ENCODE peak calls at places on chromosomes 4 and X, in seven cellular contexts. One of them, this sample, is unnamed.

GRCh38 chrX:100687546-100687945 is 43.5 kb downstream of the SRPX2 start:
- DNase-seq in pancreas: no peak
- DNase-seq in glutamatergic neuron: no peak
- DNase-seq in endodermal cell: no peak
- DNase-seq in fibroblast of pulmonary artery: no peak
- DNase-seq in MCF 10A: no peak
- DNase-seq in kidney: no peak
- DNase-seq in this sample: no peak

GRCh38 chr4:1405636-1406415 is 416 bp downstream of the NKX1-1 start:
- DNase-seq in pancreas: no peak
- DNase-seq in glutamatergic neuron: peak
- DNase-seq in endodermal cell: peak
- DNase-seq in fibroblast of pulmonary artery: no peak
- DNase-seq in MCF 10A: no peak
- DNase-seq in kidney: peak
- DNase-seq in this sample: no peak

GRCh38 chrX:71632923-71633657 is 14.8 kb upstream of the CXCR3 start:
- DNase-seq in pancreas: no peak
- DNase-seq in glutamatergic neuron: no peak
- DNase-seq in endodermal cell: no peak
- DNase-seq in fibroblast of pulmonary artery: no peak
- DNase-seq in MCF 10A: no peak
- DNase-seq in kidney: no peak
- DNase-seq in this sample: no peak

GRCh38 chr4:123102897-123103489 is 180.6 kb upstream of the NUDT6 start:
- DNase-seq in pancreas: no peak
- DNase-seq in glutamatergic neuron: no peak
- DNase-seq in endodermal cell: no peak
- DNase-seq in fibroblast of pulmonary artery: peak
- DNase-seq in MCF 10A: peak
- DNase-seq in kidney: no peak
- DNase-seq in this sample: no peak

GRCh38 chr4:118086334-118086733 is 52.0 kb downstream of the NDST3 start:
- DNase-seq in pancreas: no peak
- DNase-seq in glutamatergic neuron: no peak
- DNase-seq in endodermal cell: peak
- DNase-seq in fibroblast of pulmonary artery: peak
- DNase-seq in MCF 10A: peak
- DNase-seq in kidney: no peak
- DNase-seq in this sample: no peak

GRCh38 chr4:112557676-112558411 is 41.9 kb upstream of the NEUROG2 start:
- DNase-seq in pancreas: no peak
- DNase-seq in glutamatergic neuron: no peak
- DNase-seq in endodermal cell: no peak
- DNase-seq in fibroblast of pulmonary artery: no peak
- DNase-seq in MCF 10A: no peak
- DNase-seq in kidney: no peak
- DNase-seq in this sample: no peak

GRCh38 chr4:118775405-118775804 is 60.5 kb downstream of the SEC24D start:
- DNase-seq in pancreas: no peak
- DNase-seq in glutamatergic neuron: no peak
- DNase-seq in endodermal cell: no peak
- DNase-seq in fibroblast of pulmonary artery: no peak
- DNase-seq in MCF 10A: no peak
- DNase-seq in kidney: no peak
- DNase-seq in this sample: no peak

GRCh38 chr4:31041385-31041784 is 321.2 kb downstream of the PCDH7 start:
- DNase-seq in pancreas: no peak
- DNase-seq in glutamatergic neuron: no peak
- DNase-seq in endodermal cell: no peak
- DNase-seq in fibroblast of pulmonary artery: no peak
- DNase-seq in MCF 10A: no peak
- DNase-seq in kidney: no peak
- DNase-seq in this sample: no peak

GRCh38 chrX:47380268-47380667 is 9.9 kb downstream of the ZNF157 start:
- DNase-seq in pancreas: no peak
- DNase-seq in glutamatergic neuron: no peak
- DNase-seq in endodermal cell: no peak
- DNase-seq in fibroblast of pulmonary artery: no peak
- DNase-seq in MCF 10A: no peak
- DNase-seq in kidney: no peak
- DNase-seq in this sample: no peak

GRCh38 chr4:111475001-111475400 is 670.3 kb upstream of the FAM241A start:
- DNase-seq in pancreas: no peak
- DNase-seq in glutamatergic neuron: peak
- DNase-seq in endodermal cell: peak
- DNase-seq in fibroblast of pulmonary artery: peak
- DNase-seq in MCF 10A: peak
- DNase-seq in kidney: no peak
- DNase-seq in this sample: peak
- TF ChIP-seq CTCF in pancreas: no peak
- TF ChIP-seq CTCF in glutamatergic neuron: peak
- TF ChIP-seq CTCF in endodermal cell: peak
- TF ChIP-seq CTCF in fibroblast of pulmonary artery: peak
- TF ChIP-seq CTCF in MCF 10A: peak
- TF ChIP-seq CTCF in kidney: peak
- TF ChIP-seq CTCF in this sample: peak

GRCh38 chr4:143076723-143077122 is 108.0 kb upstream of the USP38 start:
- DNase-seq in pancreas: no peak
- DNase-seq in glutamatergic neuron: no peak
- DNase-seq in endodermal cell: no peak
- DNase-seq in fibroblast of pulmonary artery: no peak
- DNase-seq in MCF 10A: no peak
- DNase-seq in kidney: no peak
- DNase-seq in this sample: no peak

GRCh38 chr4:143071351-143071750 is 113.4 kb upstream of the USP38 start:
- DNase-seq in pancreas: no peak
- DNase-seq in glutamatergic neuron: no peak
- DNase-seq in endodermal cell: no peak
- DNase-seq in fibroblast of pulmonary artery: no peak
- DNase-seq in MCF 10A: no peak
- DNase-seq in kidney: no peak
- DNase-seq in this sample: no peak
- TF ChIP-seq CTCF in pancreas: no peak
- TF ChIP-seq CTCF in glutamatergic neuron: no peak
- TF ChIP-seq CTCF in endodermal cell: no peak
- TF ChIP-seq CTCF in fibroblast of pulmonary artery: no peak
- TF ChIP-seq CTCF in MCF 10A: no peak
- TF ChIP-seq CTCF in kidney: no peak
- TF ChIP-seq CTCF in this sample: no peak

GRCh38 chr4:144967161-144967560 is 130.8 kb downstream of the ANAPC10 start:
- DNase-seq in pancreas: no peak
- DNase-seq in glutamatergic neuron: no peak
- DNase-seq in endodermal cell: no peak
- DNase-seq in fibroblast of pulmonary artery: no peak
- DNase-seq in MCF 10A: peak
- DNase-seq in kidney: no peak
- DNase-seq in this sample: no peak

DNA sequence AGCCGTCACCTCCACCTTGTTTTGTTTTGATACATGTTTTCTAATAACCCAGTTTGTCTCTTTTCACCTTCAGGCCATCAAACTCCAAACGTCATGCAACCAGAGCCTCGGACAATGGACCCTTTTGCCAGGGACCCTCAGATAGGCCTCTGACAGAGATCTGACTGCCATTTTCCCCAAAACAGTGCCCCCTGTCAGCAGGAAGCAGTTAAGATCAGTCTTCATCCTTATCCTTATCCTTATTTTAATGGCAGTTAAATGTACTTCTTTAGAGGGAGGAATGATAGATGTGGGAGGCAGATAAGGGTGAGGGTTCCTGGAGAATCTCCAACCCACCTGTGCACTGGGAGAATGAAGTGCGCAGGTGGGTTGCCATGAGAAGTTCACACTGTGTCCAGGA is 135.7 kb downstream of the ANAPC10 start:
- DNase-seq in pancreas: no peak
- DNase-seq in glutamatergic neuron: no peak
- DNase-seq in endodermal cell: peak
- DNase-seq in fibroblast of pulmonary artery: no peak
- DNase-seq in MCF 10A: no peak
- DNase-seq in kidney: no peak
- DNase-seq in this sample: no peak
- TF ChIP-seq CTCF in pancreas: no peak
- TF ChIP-seq CTCF in glutamatergic neuron: no peak
- TF ChIP-seq CTCF in endodermal cell: peak
- TF ChIP-seq CTCF in fibroblast of pulmonary artery: no peak
- TF ChIP-seq CTCF in MCF 10A: no peak
- TF ChIP-seq CTCF in kidney: no peak
- TF ChIP-seq CTCF in this sample: no peak

GRCh38 chr4:5703831-5704230 is 4.5 kb downstream of the EVC2 start:
- DNase-seq in pancreas: no peak
- DNase-seq in glutamatergic neuron: no peak
- DNase-seq in endodermal cell: no peak
- DNase-seq in fibroblast of pulmonary artery: no peak
- DNase-seq in MCF 10A: no peak
- DNase-seq in kidney: no peak
- DNase-seq in this sample: no peak
- TF ChIP-seq CTCF in pancreas: no peak
- TF ChIP-seq CTCF in glutamatergic neuron: no peak
- TF ChIP-seq CTCF in endodermal cell: no peak
- TF ChIP-seq CTCF in fibroblast of pulmonary artery: no peak
- TF ChIP-seq CTCF in MCF 10A: no peak
- TF ChIP-seq CTCF in kidney: no peak
- TF ChIP-seq CTCF in this sample: no peak